ENCODE peak calls at places on chromosomes 16 and 17, in nine cellular contexts. One of them, this sample, is unnamed.

GRCh38 chr17:72439893-72440502 is 319.2 kb downstream of the SOX9 start:
- DNase-seq in cardiac fibroblast: no peak
- DNase-seq in astrocyte of the spinal cord: no peak
- DNase-seq in K562: no peak
- DNase-seq in ovary: no peak
- DNase-seq in uterus: no peak
- DNase-seq in AG04450: no peak
- DNase-seq in heart right ventricle: no peak
- DNase-seq in GM06990: no peak
- DNase-seq in this sample: no peak

GRCh38 chr17:38333635-38334295 is 10.0 kb downstream of the GPR179 start:
- DNase-seq in AG04450: no peak
- DNase-seq in ovary: no peak
- DNase-seq in heart right ventricle: no peak
- DNase-seq in GM06990: no peak
- DNase-seq in astrocyte of the spinal cord: no peak
- DNase-seq in K562: peak
- DNase-seq in cardiac fibroblast: no peak
- DNase-seq in uterus: no peak
- DNase-seq in this sample: no peak

GRCh38 chr16:9372934-9373890 is 281.8 kb downstream of the HAPSTR1 start:
- DNase-seq in K562: no peak
- DNase-seq in astrocyte of the spinal cord: no peak
- DNase-seq in cardiac fibroblast: no peak
- DNase-seq in heart right ventricle: no peak
- DNase-seq in AG04450: no peak
- DNase-seq in uterus: no peak
- DNase-seq in ovary: no peak
- DNase-seq in GM06990: no peak
- DNase-seq in this sample: no peak

GRCh38 chr17:50473901-50474300 is 4.8 kb upstream of the RSAD1 start:
- DNase-seq in K562: no peak
- DNase-seq in ovary: no peak
- DNase-seq in uterus: no peak
- DNase-seq in astrocyte of the spinal cord: no peak
- DNase-seq in cardiac fibroblast: no peak
- DNase-seq in AG04450: no peak
- DNase-seq in heart right ventricle: no peak
- DNase-seq in GM06990: no peak
- DNase-seq in this sample: no peak

GRCh38 chr16:84585886-84586285 is 32.0 kb downstream of the COTL1 start:
- DNase-seq in K562: peak
- DNase-seq in ovary: no peak
- DNase-seq in AG04450: no peak
- DNase-seq in heart right ventricle: no peak
- DNase-seq in GM06990: no peak
- DNase-seq in astrocyte of the spinal cord: no peak
- DNase-seq in uterus: no peak
- DNase-seq in cardiac fibroblast: no peak
- DNase-seq in this sample: no peak

GRCh38 chr17:74516561-74516960 is 14.7 kb downstream of the CD300LB start:
- DNase-seq in uterus: no peak
- DNase-seq in heart right ventricle: no peak
- DNase-seq in astrocyte of the spinal cord: no peak
- DNase-seq in cardiac fibroblast: no peak
- DNase-seq in K562: no peak
- DNase-seq in ovary: no peak
- DNase-seq in AG04450: no peak
- DNase-seq in GM06990: no peak
- DNase-seq in this sample: no peak

GRCh38 chr16:86886651-86887050 is 308.3 kb downstream of the FOXL1 start:
- DNase-seq in uterus: no peak
- DNase-seq in cardiac fibroblast: no peak
- DNase-seq in AG04450: no peak
- DNase-seq in astrocyte of the spinal cord: no peak
- DNase-seq in ovary: no peak
- DNase-seq in K562: no peak
- DNase-seq in heart right ventricle: no peak
- DNase-seq in GM06990: no peak
- DNase-seq in this sample: no peak

GRCh38 chr16:84826558-84826941 is 6.8 kb downstream of the CRISPLD2 start:
- DNase-seq in ovary: peak
- DNase-seq in uterus: peak
- DNase-seq in AG04450: no peak
- DNase-seq in K562: no peak
- DNase-seq in cardiac fibroblast: peak
- DNase-seq in heart right ventricle: no peak
- DNase-seq in astrocyte of the spinal cord: no peak
- DNase-seq in GM06990: no peak
- DNase-seq in this sample: peak

GRCh38 chr16:85078176-85078700 is 34.0 kb downstream of the CIBAR2 start:
- DNase-seq in K562: no peak
- DNase-seq in GM06990: no peak
- DNase-seq in ovary: no peak
- DNase-seq in astrocyte of the spinal cord: no peak
- DNase-seq in cardiac fibroblast: no peak
- DNase-seq in AG04450: no peak
- DNase-seq in uterus: no peak
- DNase-seq in heart right ventricle: no peak
- DNase-seq in this sample: no peak

GRCh38 chr17:50102164-50102991 is 7.2 kb downstream of the PDK2 start:
- DNase-seq in cardiac fibroblast: no peak
- DNase-seq in astrocyte of the spinal cord: no peak
- DNase-seq in heart right ventricle: peak
- DNase-seq in K562: no peak
- DNase-seq in uterus: no peak
- DNase-seq in GM06990: no peak
- DNase-seq in AG04450: no peak
- DNase-seq in ovary: peak
- DNase-seq in this sample: no peak

GRCh38 chr17:79595471-79595870 is 15.4 kb downstream of the RBFOX3 start:
- DNase-seq in AG04450: no peak
- DNase-seq in heart right ventricle: no peak
- DNase-seq in astrocyte of the spinal cord: no peak
- DNase-seq in GM06990: no peak
- DNase-seq in K562: no peak
- DNase-seq in uterus: no peak
- DNase-seq in cardiac fibroblast: no peak
- DNase-seq in ovary: no peak
- DNase-seq in this sample: no peak

GRCh38 chr16:90077757-90078593 is 844 bp upstream of the PRDM7 start:
- DNase-seq in uterus: no peak
- DNase-seq in cardiac fibroblast: peak
- DNase-seq in GM06990: peak
- DNase-seq in AG04450: no peak
- DNase-seq in ovary: no peak
- DNase-seq in heart right ventricle: no peak
- DNase-seq in astrocyte of the spinal cord: peak
- DNase-seq in K562: peak
- DNase-seq in this sample: peak

GRCh38 chr17:59825533-59826316 is 67.0 kb downstream of the TUBD1 start:
- DNase-seq in GM06990: no peak
- DNase-seq in heart right ventricle: no peak
- DNase-seq in cardiac fibroblast: peak
- DNase-seq in AG04450: no peak
- DNase-seq in K562: no peak
- DNase-seq in astrocyte of the spinal cord: peak
- DNase-seq in ovary: no peak
- DNase-seq in uterus: no peak
- DNase-seq in this sample: peak

GRCh38 chr16:1450218-1450617 is 5.9 kb upstream of the CCDC154 start:
- DNase-seq in astrocyte of the spinal cord: no peak
- DNase-seq in cardiac fibroblast: no peak
- DNase-seq in GM06990: no peak
- DNase-seq in AG04450: no peak
- DNase-seq in K562: peak
- DNase-seq in ovary: no peak
- DNase-seq in uterus: no peak
- DNase-seq in heart right ventricle: no peak
- DNase-seq in this sample: no peak
- TF ChIP-seq CTCF in astrocyte of the spinal cord: no peak
- TF ChIP-seq CTCF in cardiac fibroblast: no peak
- TF ChIP-seq CTCF in GM06990: peak
- TF ChIP-seq CTCF in AG04450: no peak
- TF ChIP-seq CTCF in K562: no peak
- TF ChIP-seq CTCF in ovary: no peak
- TF ChIP-seq CTCF in uterus: no peak
- TF ChIP-seq CTCF in heart right ventricle: no peak
- TF ChIP-seq CTCF in this sample: no peak

DNA sequence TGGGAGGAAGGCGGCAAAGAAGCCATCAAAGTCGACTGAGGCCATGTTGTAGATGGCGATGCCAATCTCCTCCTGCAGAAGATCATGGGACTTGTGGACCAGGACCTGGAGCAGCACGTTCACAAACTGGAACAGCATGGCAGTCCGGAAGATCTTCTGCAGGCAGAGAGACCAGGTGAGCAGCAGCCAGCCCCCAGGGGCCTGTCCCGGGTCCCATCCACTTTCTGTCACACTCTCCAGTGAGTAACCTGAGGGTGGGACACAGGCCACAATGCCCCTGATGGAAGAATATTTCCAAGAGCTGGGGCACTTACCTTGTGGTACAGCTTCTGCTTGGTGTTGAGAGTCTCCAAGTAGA is 38.0 kb upstream of the GSG1L start:
- DNase-seq in uterus: no peak
- DNase-seq in heart right ventricle: no peak
- DNase-seq in cardiac fibroblast: no peak
- DNase-seq in K562: no peak
- DNase-seq in AG04450: no peak
- DNase-seq in astrocyte of the spinal cord: no peak
- DNase-seq in ovary: no peak
- DNase-seq in GM06990: no peak
- DNase-seq in this sample: no peak
- H3K4me3 ChIP-seq in uterus: no peak
- H3K4me3 ChIP-seq in heart right ventricle: no peak
- H3K4me3 ChIP-seq in cardiac fibroblast: no peak
- H3K4me3 ChIP-seq in K562: no peak
- H3K4me3 ChIP-seq in AG04450: no peak
- H3K4me3 ChIP-seq in astrocyte of the spinal cord: no peak
- H3K4me3 ChIP-seq in ovary: no peak
- H3K4me3 ChIP-seq in GM06990: no peak
- H3K4me3 ChIP-seq in this sample: no peak

GRCh38 chr17:28406478-28406824 is 439 bp upstream of the SLC46A1 start:
- DNase-seq in cardiac fibroblast: no peak
- DNase-seq in uterus: no peak
- DNase-seq in AG04450: no peak
- DNase-seq in K562: no peak
- DNase-seq in GM06990: no peak
- DNase-seq in ovary: no peak
- DNase-seq in astrocyte of the spinal cord: no peak
- DNase-seq in heart right ventricle: no peak
- DNase-seq in this sample: no peak

GRCh38 chr17:28405632-28406477 is at the start of gene SLC46A1:
- DNase-seq in cardiac fibroblast: peak
- DNase-seq in K562: peak
- DNase-seq in astrocyte of the spinal cord: peak
- DNase-seq in AG04450: no peak
- DNase-seq in GM06990: peak
- DNase-seq in ovary: peak
- DNase-seq in heart right ventricle: peak
- DNase-seq in uterus: peak
- DNase-seq in this sample: peak

GRCh38 chr17:28404007-28404406 is 2.0 kb downstream of the SLC46A1 start:
- DNase-seq in ovary: no peak
- DNase-seq in K562: no peak
- DNase-seq in AG04450: no peak
- DNase-seq in heart right ventricle: no peak
- DNase-seq in GM06990: no peak
- DNase-seq in cardiac fibroblast: no peak
- DNase-seq in uterus: no peak
- DNase-seq in astrocyte of the spinal cord: no peak
- DNase-seq in this sample: no peak

GRCh38 chr17:28404461-28404811 is 1.6 kb downstream of the SLC46A1 start:
- DNase-seq in K562: no peak
- DNase-seq in heart right ventricle: no peak
- DNase-seq in ovary: no peak
- DNase-seq in astrocyte of the spinal cord: no peak
- DNase-seq in AG04450: no peak
- DNase-seq in GM06990: no peak
- DNase-seq in cardiac fibroblast: no peak
- DNase-seq in uterus: no peak
- DNase-seq in this sample: no peak

DNA sequence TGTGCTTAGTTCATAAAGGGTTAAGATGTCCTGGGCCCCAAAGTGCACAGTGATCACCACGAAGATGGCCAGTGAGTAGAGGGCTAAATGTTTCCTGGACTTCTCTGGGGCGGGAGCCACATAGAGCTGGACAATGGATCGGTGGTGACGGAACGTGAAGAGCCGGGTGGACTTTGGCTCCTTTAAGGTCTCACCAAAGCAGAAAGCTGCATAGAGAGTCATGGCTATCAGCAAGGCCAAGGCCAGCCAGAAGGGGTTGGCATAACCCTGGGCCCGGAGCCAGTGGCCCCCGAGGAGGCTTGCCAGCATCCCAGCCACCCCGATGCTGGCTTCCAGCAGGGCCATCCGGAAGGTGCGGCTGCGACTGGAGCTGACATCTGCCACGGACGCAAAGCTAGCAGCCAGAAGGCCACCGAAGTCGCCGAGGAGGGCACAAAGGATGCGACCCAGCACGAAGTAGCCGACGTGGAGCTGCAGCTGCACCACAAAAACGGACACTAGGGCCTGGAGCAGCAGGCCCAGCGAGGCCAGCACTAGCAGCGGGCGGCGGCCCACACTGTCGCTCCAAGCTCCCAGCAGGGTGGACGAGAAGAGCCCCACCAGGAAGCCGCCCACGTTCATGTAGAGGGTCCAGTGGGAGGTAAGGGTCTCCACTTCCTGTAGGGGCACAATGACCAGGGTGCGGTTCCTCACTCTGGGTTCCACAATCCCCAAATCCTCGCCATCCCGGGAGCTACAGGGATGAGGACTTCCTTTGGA is 1.0 kb downstream of the SLC46A1 start:
- DNase-seq in uterus: no peak
- DNase-seq in AG04450: no peak
- DNase-seq in astrocyte of the spinal cord: no peak
- DNase-seq in ovary: peak
- DNase-seq in K562: no peak
- DNase-seq in GM06990: no peak
- DNase-seq in heart right ventricle: no peak
- DNase-seq in cardiac fibroblast: peak
- DNase-seq in this sample: no peak
- TF ChIP-seq CTCF in uterus: no peak
- TF ChIP-seq CTCF in AG04450: no peak
- TF ChIP-seq CTCF in astrocyte of the spinal cord: no peak
- TF ChIP-seq CTCF in ovary: no peak
- TF ChIP-seq CTCF in K562: no peak
- TF ChIP-seq CTCF in GM06990: no peak
- TF ChIP-seq CTCF in heart right ventricle: no peak
- TF ChIP-seq CTCF in cardiac fibroblast: no peak
- TF ChIP-seq CTCF in this sample: peak

DNA sequence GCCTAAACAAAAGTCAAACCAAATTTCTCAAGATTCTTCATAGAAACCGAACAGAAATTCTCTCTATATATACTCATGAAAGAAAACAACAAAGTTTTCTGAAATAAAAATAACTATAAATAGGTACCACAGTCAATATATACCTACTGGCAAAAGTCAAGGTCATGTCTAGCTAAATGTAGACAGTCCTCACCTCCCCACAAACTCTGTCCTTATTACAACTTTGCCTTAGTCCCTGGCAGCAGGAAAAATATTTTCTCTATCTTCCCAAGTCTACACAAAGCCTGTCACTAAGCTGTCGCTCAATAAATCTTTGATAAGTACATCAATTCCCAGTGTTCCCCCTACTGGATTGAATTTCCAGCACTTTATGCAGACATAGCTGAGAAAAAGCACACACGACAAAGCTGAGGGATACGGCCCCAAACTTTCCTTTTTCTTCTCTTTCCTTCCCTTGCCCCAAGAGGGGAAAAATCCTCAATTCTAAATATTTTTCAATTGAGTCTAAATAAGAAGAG is 2.7 kb downstream of the CFAP20 start:
- DNase-seq in uterus: no peak
- DNase-seq in AG04450: no peak
- DNase-seq in heart right ventricle: no peak
- DNase-seq in K562: no peak
- DNase-seq in GM06990: no peak
- DNase-seq in ovary: no peak
- DNase-seq in cardiac fibroblast: no peak
- DNase-seq in astrocyte of the spinal cord: no peak
- DNase-seq in this sample: no peak
- H3K4me3 ChIP-seq in uterus: peak
- H3K4me3 ChIP-seq in AG04450: peak
- H3K4me3 ChIP-seq in heart right ventricle: no peak
- H3K4me3 ChIP-seq in K562: peak
- H3K4me3 ChIP-seq in GM06990: no peak
- H3K4me3 ChIP-seq in ovary: no peak
- H3K4me3 ChIP-seq in cardiac fibroblast: peak
- H3K4me3 ChIP-seq in astrocyte of the spinal cord: no peak
- H3K4me3 ChIP-seq in this sample: peak

This sample was measured in fibroblast of the aortic adventitia.